ENCODE peak calls at places on chromosomes 7 and 10, in four cellular contexts. One of them, this sample, is unnamed.

GRCh38 chr7:143069912-143070500 is 17.9 kb downstream of the OR6V1 start:
- DNase-seq in aorta: no peak
- DNase-seq in non-pigmented ciliary epithelial cell: no peak
- DNase-seq in effector CD4-positive, alpha-beta T cell: no peak
- DNase-seq in this sample: no peak

GRCh38 chr7:128178611-128179010 is 62.5 kb upstream of the LEP start:
- DNase-seq in aorta: no peak
- DNase-seq in non-pigmented ciliary epithelial cell: no peak
- DNase-seq in effector CD4-positive, alpha-beta T cell: no peak
- DNase-seq in this sample: no peak

GRCh38 chr7:51430480-51431086 is 114.0 kb upstream of the COBL start:
- DNase-seq in aorta: no peak
- DNase-seq in non-pigmented ciliary epithelial cell: peak
- DNase-seq in effector CD4-positive, alpha-beta T cell: peak
- DNase-seq in this sample: no peak

GRCh38 chr7:28919510-28919909 is 38.6 kb downstream of the TRIL start:
- DNase-seq in aorta: no peak
- DNase-seq in non-pigmented ciliary epithelial cell: no peak
- DNase-seq in effector CD4-positive, alpha-beta T cell: no peak
- DNase-seq in this sample: no peak

GRCh38 chr10:97320480-97321031 is 1.5 kb downstream of the FRAT1 start:
- DNase-seq in aorta: peak
- DNase-seq in non-pigmented ciliary epithelial cell: no peak
- DNase-seq in effector CD4-positive, alpha-beta T cell: peak
- DNase-seq in this sample: peak

GRCh38 chr10:111967547-111967946 is 216.0 kb downstream of the GPAM start:
- DNase-seq in aorta: no peak
- DNase-seq in non-pigmented ciliary epithelial cell: no peak
- DNase-seq in effector CD4-positive, alpha-beta T cell: no peak
- DNase-seq in this sample: no peak

GRCh38 chr7:47346378-47346914 is 235.5 kb downstream of the TNS3 start:
- DNase-seq in aorta: no peak
- DNase-seq in non-pigmented ciliary epithelial cell: no peak
- DNase-seq in effector CD4-positive, alpha-beta T cell: no peak
- DNase-seq in this sample: no peak

GRCh38 chr10:63711866-63712716 is 190.9 kb downstream of the REEP3 start:
- DNase-seq in aorta: peak
- DNase-seq in non-pigmented ciliary epithelial cell: peak
- DNase-seq in effector CD4-positive, alpha-beta T cell: no peak
- DNase-seq in this sample: peak

GRCh38 chr7:30238721-30239441 is 45.5 kb upstream of the ZNRF2 start:
- DNase-seq in aorta: peak
- DNase-seq in non-pigmented ciliary epithelial cell: no peak
- DNase-seq in effector CD4-positive, alpha-beta T cell: no peak
- DNase-seq in this sample: peak

GRCh38 chr10:58746470-58747185 is 234.0 kb downstream of the BICC1 start:
- DNase-seq in aorta: no peak
- DNase-seq in non-pigmented ciliary epithelial cell: no peak
- DNase-seq in effector CD4-positive, alpha-beta T cell: no peak
- DNase-seq in this sample: no peak

GRCh38 chr7:128155100-128155763 is 85.8 kb upstream of the LEP start:
- DNase-seq in aorta: no peak
- DNase-seq in non-pigmented ciliary epithelial cell: no peak
- DNase-seq in effector CD4-positive, alpha-beta T cell: no peak
- DNase-seq in this sample: no peak

GRCh38 chr7:107924841-107925490 is 34.0 kb downstream of the DLD start:
- DNase-seq in aorta: no peak
- DNase-seq in non-pigmented ciliary epithelial cell: no peak
- DNase-seq in effector CD4-positive, alpha-beta T cell: no peak
- DNase-seq in this sample: no peak

GRCh38 chr10:2949948-2950354 is 117.4 kb upstream of the PFKP start:
- DNase-seq in aorta: no peak
- DNase-seq in non-pigmented ciliary epithelial cell: no peak
- DNase-seq in effector CD4-positive, alpha-beta T cell: no peak
- DNase-seq in this sample: no peak

GRCh38 chr7:20745716-20746115 is 41.0 kb downstream of the SP8 start:
- DNase-seq in aorta: no peak
- DNase-seq in non-pigmented ciliary epithelial cell: no peak
- DNase-seq in effector CD4-positive, alpha-beta T cell: no peak
- DNase-seq in this sample: no peak